ENCODE peak calls at places on chromosome 1, in five cellular contexts. One of them, this sample, is unnamed.

GRCh38 chr1:119275930-119276215 is 92.7 kb upstream of the HAO2 start:
- DNase-seq in retinal pigment epithelial cell: no peak
- DNase-seq in astrocyte of the spinal cord: no peak
- DNase-seq in CD8-positive, alpha-beta T cell: no peak
- DNase-seq in choroid plexus epithelial cell: no peak
- DNase-seq in this sample: no peak

GRCh38 chr1:26717066-26717465 is 21.3 kb downstream of the ARID1A start:
- DNase-seq in retinal pigment epithelial cell: no peak
- DNase-seq in astrocyte of the spinal cord: no peak
- DNase-seq in CD8-positive, alpha-beta T cell: no peak
- DNase-seq in choroid plexus epithelial cell: no peak
- DNase-seq in this sample: peak; percentile 60

GRCh38 chr1:162942903-162943567 is 82.1 kb upstream of the CCDC190 start:
- DNase-seq in retinal pigment epithelial cell: no peak
- DNase-seq in astrocyte of the spinal cord: peak; percentile 83
- DNase-seq in CD8-positive, alpha-beta T cell: no peak
- DNase-seq in choroid plexus epithelial cell: peak; percentile 92
- DNase-seq in this sample: peak; percentile 59

GRCh38 chr1:61079898-61080336 is 2.4 kb upstream of the NFIA start:
- DNase-seq in retinal pigment epithelial cell: no peak
- DNase-seq in astrocyte of the spinal cord: peak; percentile 86
- DNase-seq in CD8-positive, alpha-beta T cell: no peak
- DNase-seq in choroid plexus epithelial cell: peak; percentile 86
- DNase-seq in this sample: peak; percentile 89

GRCh38 chr1:160018900-160019299 is 12.9 kb downstream of the PIGM start:
- DNase-seq in retinal pigment epithelial cell: no peak
- DNase-seq in astrocyte of the spinal cord: peak; percentile 45
- DNase-seq in CD8-positive, alpha-beta T cell: no peak
- DNase-seq in choroid plexus epithelial cell: peak; percentile 60
- DNase-seq in this sample: peak; percentile 33

GRCh38 chr1:58031416-58031815 is 515.1 kb downstream of the OMA1 start:
- DNase-seq in retinal pigment epithelial cell: no peak
- DNase-seq in astrocyte of the spinal cord: no peak
- DNase-seq in CD8-positive, alpha-beta T cell: no peak
- DNase-seq in choroid plexus epithelial cell: no peak
- DNase-seq in this sample: no peak

GRCh38 chr1:198167436-198167934 is 10.7 kb downstream of the NEK7 start:
- DNase-seq in retinal pigment epithelial cell: no peak
- DNase-seq in astrocyte of the spinal cord: peak; percentile 62
- DNase-seq in CD8-positive, alpha-beta T cell: no peak
- DNase-seq in choroid plexus epithelial cell: peak; percentile 59
- DNase-seq in this sample: no peak

GRCh38 chr1:61914823-61915482 is 172.7 kb downstream of the PATJ start:
- DNase-seq in retinal pigment epithelial cell: peak; percentile 3
- DNase-seq in astrocyte of the spinal cord: peak; percentile 14
- DNase-seq in CD8-positive, alpha-beta T cell: no peak
- DNase-seq in choroid plexus epithelial cell: peak; percentile 4
- DNase-seq in this sample: no peak

GRCh38 chr1:203621559-203622130 is 5.0 kb upstream of the ATP2B4 start:
- DNase-seq in retinal pigment epithelial cell: no peak
- DNase-seq in astrocyte of the spinal cord: no peak
- DNase-seq in CD8-positive, alpha-beta T cell: no peak
- DNase-seq in choroid plexus epithelial cell: no peak
- DNase-seq in this sample: no peak

GRCh38 chr1:155389831-155390230 is 69.1 kb downstream of the RUSC1 start:
- DNase-seq in retinal pigment epithelial cell: no peak
- DNase-seq in astrocyte of the spinal cord: peak; percentile 6
- DNase-seq in CD8-positive, alpha-beta T cell: no peak
- DNase-seq in choroid plexus epithelial cell: peak; percentile 33
- DNase-seq in this sample: peak; percentile 55

GRCh38 chr1:44417351-44418021 is 12.4 kb downstream of the RNF220 start:
- DNase-seq in retinal pigment epithelial cell: no peak
- DNase-seq in astrocyte of the spinal cord: peak; percentile 30
- DNase-seq in CD8-positive, alpha-beta T cell: no peak
- DNase-seq in choroid plexus epithelial cell: peak; percentile 23
- DNase-seq in this sample: no peak

GRCh38 chr1:155522069-155522468 is 40.5 kb downstream of the ASH1L start:
- DNase-seq in retinal pigment epithelial cell: no peak
- DNase-seq in astrocyte of the spinal cord: no peak
- DNase-seq in CD8-positive, alpha-beta T cell: no peak
- DNase-seq in choroid plexus epithelial cell: no peak
- DNase-seq in this sample: no peak

GRCh38 chr1:9455487-9456237 is 83.6 kb upstream of the SLC25A33 start:
- DNase-seq in retinal pigment epithelial cell: no peak
- DNase-seq in astrocyte of the spinal cord: peak; percentile 59
- DNase-seq in CD8-positive, alpha-beta T cell: peak; percentile 42
- DNase-seq in choroid plexus epithelial cell: peak; percentile 71
- DNase-seq in this sample: peak; percentile 79

GRCh38 chr1:219385786-219386427 is 212.2 kb downstream of the LYPLAL1 start:
- DNase-seq in retinal pigment epithelial cell: peak; percentile 43
- DNase-seq in astrocyte of the spinal cord: peak; percentile 64
- DNase-seq in CD8-positive, alpha-beta T cell: no peak
- DNase-seq in choroid plexus epithelial cell: peak; percentile 86
- DNase-seq in this sample: peak; percentile 56

GRCh38 chr1:220889848-220890287 is 10.6 kb downstream of the HLX start:
- DNase-seq in retinal pigment epithelial cell: no peak
- DNase-seq in astrocyte of the spinal cord: no peak
- DNase-seq in CD8-positive, alpha-beta T cell: no peak
- DNase-seq in choroid plexus epithelial cell: no peak
- DNase-seq in this sample: no peak

GRCh38 chr1:214135886-214136285 is 145.1 kb upstream of the SMYD2 start:
- DNase-seq in retinal pigment epithelial cell: no peak
- DNase-seq in astrocyte of the spinal cord: peak; percentile 19
- DNase-seq in CD8-positive, alpha-beta T cell: no peak
- DNase-seq in choroid plexus epithelial cell: no peak
- DNase-seq in this sample: no peak

GRCh38 chr1:3869751-3870301 is 12.6 kb downstream of the DFFB start:
- DNase-seq in retinal pigment epithelial cell: no peak
- DNase-seq in astrocyte of the spinal cord: peak; percentile 39
- DNase-seq in CD8-positive, alpha-beta T cell: no peak
- DNase-seq in choroid plexus epithelial cell: peak; percentile 88
- DNase-seq in this sample: peak; percentile 40

GRCh38 chr1:12001996-12002493 is 17.3 kb upstream of the MIIP start:
- DNase-seq in retinal pigment epithelial cell: no peak
- DNase-seq in astrocyte of the spinal cord: peak; percentile 17
- DNase-seq in CD8-positive, alpha-beta T cell: no peak
- DNase-seq in choroid plexus epithelial cell: peak; percentile 33
- DNase-seq in this sample: no peak

GRCh38 chr1:223670458-223671159 is 5.1 kb upstream of the CAPN8 start:
- DNase-seq in retinal pigment epithelial cell: no peak
- DNase-seq in astrocyte of the spinal cord: peak; percentile 18
- DNase-seq in CD8-positive, alpha-beta T cell: no peak
- DNase-seq in choroid plexus epithelial cell: peak; percentile 28
- DNase-seq in this sample: peak; percentile 30

GRCh38 chr1:215402147-215402546 is 165.0 kb upstream of the KCTD3 start:
- DNase-seq in retinal pigment epithelial cell: no peak
- DNase-seq in astrocyte of the spinal cord: no peak
- DNase-seq in CD8-positive, alpha-beta T cell: no peak
- DNase-seq in choroid plexus epithelial cell: no peak
- DNase-seq in this sample: no peak

GRCh38 chr1:237040823-237041222 is 1.2 kb upstream of the RYR2 start:
- DNase-seq in retinal pigment epithelial cell: no peak
- DNase-seq in astrocyte of the spinal cord: no peak
- DNase-seq in CD8-positive, alpha-beta T cell: no peak
- DNase-seq in choroid plexus epithelial cell: no peak
- DNase-seq in this sample: no peak

GRCh38 chr1:175822575-175822974 is 79.2 kb upstream of the TNR start:
- DNase-seq in retinal pigment epithelial cell: no peak
- DNase-seq in astrocyte of the spinal cord: peak; percentile 10
- DNase-seq in CD8-positive, alpha-beta T cell: no peak
- DNase-seq in choroid plexus epithelial cell: no peak
- DNase-seq in this sample: peak; percentile 27

GRCh38 chr1:204296431-204296988 is 63.2 kb downstream of the PLEKHA6 start:
- DNase-seq in retinal pigment epithelial cell: peak; percentile 77
- DNase-seq in astrocyte of the spinal cord: peak; percentile 51
- DNase-seq in CD8-positive, alpha-beta T cell: no peak
- DNase-seq in choroid plexus epithelial cell: peak; percentile 87
- DNase-seq in this sample: peak; percentile 93

GRCh38 chr1:54305906-54306514 is 100.2 kb downstream of the SSBP3 start:
- DNase-seq in retinal pigment epithelial cell: no peak
- DNase-seq in astrocyte of the spinal cord: no peak
- DNase-seq in CD8-positive, alpha-beta T cell: no peak
- DNase-seq in choroid plexus epithelial cell: no peak
- DNase-seq in this sample: no peak
- TF ChIP-seq CTCF in retinal pigment epithelial cell: no peak
- TF ChIP-seq CTCF in astrocyte of the spinal cord: no peak
- TF ChIP-seq CTCF in CD8-positive, alpha-beta T cell: no peak
- TF ChIP-seq CTCF in choroid plexus epithelial cell: peak; percentile 14
- TF ChIP-seq CTCF in this sample: no peak

DNA sequence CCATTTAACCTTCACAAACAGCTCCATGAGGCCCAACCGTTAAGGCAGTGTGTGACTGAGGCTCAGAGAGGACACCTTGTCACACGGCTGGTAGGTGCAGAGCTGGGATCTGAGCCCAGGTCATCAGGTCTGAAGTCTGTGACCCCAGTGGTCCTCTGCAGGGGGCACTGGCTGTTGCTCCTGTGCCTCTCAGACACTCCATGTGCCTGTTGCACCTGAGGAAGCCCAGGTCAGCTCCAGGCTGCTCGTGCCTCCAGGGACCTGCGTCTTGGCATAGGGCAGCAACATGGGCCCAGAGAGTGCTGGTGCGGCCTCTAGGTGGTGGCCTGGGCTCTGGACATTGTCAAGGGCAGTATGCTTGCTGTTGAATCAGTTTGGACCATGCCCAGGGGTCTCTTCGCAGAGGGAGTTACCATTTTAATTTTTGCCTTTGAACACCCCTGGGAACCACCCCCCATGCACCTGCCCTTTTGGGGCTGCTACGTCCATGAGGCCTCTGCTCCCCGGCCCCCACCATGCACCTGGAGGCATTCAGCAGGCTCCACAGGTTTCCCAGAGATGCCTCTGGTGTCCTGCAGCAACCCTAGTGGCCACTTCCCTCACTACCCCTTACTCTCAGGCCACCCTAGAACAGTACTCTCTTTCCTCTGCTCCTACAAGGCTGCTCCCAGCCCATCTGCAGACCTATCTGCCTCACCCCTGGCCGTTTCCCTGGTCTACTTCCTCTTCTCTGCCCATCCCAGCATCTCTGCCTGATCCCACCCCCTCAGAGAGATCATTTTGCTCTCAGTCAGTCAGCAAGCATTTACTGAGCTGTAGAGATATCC is 25.2 kb upstream of the EPS8L3 start:
- DNase-seq in retinal pigment epithelial cell: no peak
- DNase-seq in astrocyte of the spinal cord: no peak
- DNase-seq in CD8-positive, alpha-beta T cell: no peak
- DNase-seq in choroid plexus epithelial cell: peak; percentile 54
- DNase-seq in this sample: no peak
- TF ChIP-seq CTCF in retinal pigment epithelial cell: peak; percentile 68
- TF ChIP-seq CTCF in astrocyte of the spinal cord: peak; percentile 64
- TF ChIP-seq CTCF in CD8-positive, alpha-beta T cell: no peak
- TF ChIP-seq CTCF in choroid plexus epithelial cell: peak; percentile 72
- TF ChIP-seq CTCF in this sample: peak; percentile 59

GRCh38 chr1:36083635-36084501 is at the start of gene TEKT2:
- DNase-seq in retinal pigment epithelial cell: no peak
- DNase-seq in astrocyte of the spinal cord: peak; percentile 19
- DNase-seq in CD8-positive, alpha-beta T cell: no peak
- DNase-seq in choroid plexus epithelial cell: peak; percentile 29
- DNase-seq in this sample: peak; percentile 22
- TF ChIP-seq CTCF in retinal pigment epithelial cell: peak; percentile 6
- TF ChIP-seq CTCF in astrocyte of the spinal cord: no peak
- TF ChIP-seq CTCF in CD8-positive, alpha-beta T cell: no peak
- TF ChIP-seq CTCF in choroid plexus epithelial cell: no peak
- TF ChIP-seq CTCF in this sample: no peak

GRCh38 chr1:165248969-165249571 is 107.4 kb downstream of the LMX1A start:
- DNase-seq in retinal pigment epithelial cell: no peak
- DNase-seq in astrocyte of the spinal cord: no peak
- DNase-seq in CD8-positive, alpha-beta T cell: no peak
- DNase-seq in choroid plexus epithelial cell: no peak
- DNase-seq in this sample: no peak

GRCh38 chr1:165257969-165258459 is 98.5 kb downstream of the LMX1A start:
- DNase-seq in retinal pigment epithelial cell: peak; percentile 29
- DNase-seq in astrocyte of the spinal cord: peak; percentile 4
- DNase-seq in CD8-positive, alpha-beta T cell: no peak
- DNase-seq in choroid plexus epithelial cell: peak; percentile 38
- DNase-seq in this sample: peak; percentile 36

GRCh38 chr1:165254376-165254775 is 102.1 kb downstream of the LMX1A start:
- DNase-seq in retinal pigment epithelial cell: no peak
- DNase-seq in astrocyte of the spinal cord: no peak
- DNase-seq in CD8-positive, alpha-beta T cell: no peak
- DNase-seq in choroid plexus epithelial cell: no peak
- DNase-seq in this sample: no peak

GRCh38 chr1:165255226-165255625 is 101.3 kb downstream of the LMX1A start:
- DNase-seq in retinal pigment epithelial cell: no peak
- DNase-seq in astrocyte of the spinal cord: no peak
- DNase-seq in CD8-positive, alpha-beta T cell: no peak
- DNase-seq in choroid plexus epithelial cell: no peak
- DNase-seq in this sample: no peak

GRCh38 chr1:165253818-165254254 is 102.7 kb downstream of the LMX1A start:
- DNase-seq in retinal pigment epithelial cell: no peak
- DNase-seq in astrocyte of the spinal cord: no peak
- DNase-seq in CD8-positive, alpha-beta T cell: no peak
- DNase-seq in choroid plexus epithelial cell: no peak
- DNase-seq in this sample: no peak
- TF ChIP-seq CTCF in retinal pigment epithelial cell: no peak
- TF ChIP-seq CTCF in astrocyte of the spinal cord: no peak
- TF ChIP-seq CTCF in CD8-positive, alpha-beta T cell: no peak
- TF ChIP-seq CTCF in choroid plexus epithelial cell: no peak
- TF ChIP-seq CTCF in this sample: no peak

DNA sequence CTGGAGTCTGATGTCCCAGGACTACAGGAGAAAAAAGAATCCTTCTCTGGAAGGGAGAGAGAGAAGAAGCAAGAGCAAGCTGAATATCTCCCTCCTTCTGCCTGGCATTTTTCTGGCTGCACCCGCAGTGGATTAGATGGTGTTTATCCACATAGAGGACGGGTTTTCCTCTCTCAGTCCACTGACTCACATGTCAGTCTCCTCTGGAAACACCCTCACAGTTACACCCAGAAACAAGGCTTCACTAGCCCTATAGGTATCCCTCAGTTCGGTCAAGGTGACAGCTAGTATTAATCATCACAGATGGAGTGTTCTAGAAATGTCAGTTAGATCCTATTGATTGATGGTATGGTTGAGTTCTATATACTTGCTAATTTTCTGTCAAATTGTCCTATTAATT is 87.9 kb downstream of the RHOU start:
- DNase-seq in retinal pigment epithelial cell: no peak
- DNase-seq in astrocyte of the spinal cord: no peak
- DNase-seq in CD8-positive, alpha-beta T cell: no peak
- DNase-seq in choroid plexus epithelial cell: no peak
- DNase-seq in this sample: no peak
- TF ChIP-seq CTCF in retinal pigment epithelial cell: no peak
- TF ChIP-seq CTCF in astrocyte of the spinal cord: no peak
- TF ChIP-seq CTCF in CD8-positive, alpha-beta T cell: no peak
- TF ChIP-seq CTCF in choroid plexus epithelial cell: no peak
- TF ChIP-seq CTCF in this sample: no peak